ENCODE peak calls at places on chromosomes 5 and 9, in ten cellular contexts. Q, K, A, D, O, Z, R, U, H and T are unnamed samples.

GRCh38 chr5:177362871-177363507 is 5.3 kb downstream of the RGS14 start:
- DNase-seq in Q (peak), K (peak), A (peak), D (no peak), O (no peak), Z (peak), R (no peak), U (no peak), H (peak), T (peak)

GRCh38 chr5:176596689-176597416 is 13.1 kb downstream of the GPRIN1 start:
- DNase-seq in Q (peak), K (peak), A (peak), D (no peak), O (no peak), Z (peak), R (no peak), U (no peak), H (peak), T (peak)

GRCh38 chr5:150918613-150919012 is 13.8 kb upstream of the ZNF300 start:
- DNase-seq in Q (no peak), K (no peak), A (no peak), D (no peak), O (no peak), Z (no peak), R (peak), U (no peak), H (peak), T (peak)

GRCh38 chr9:132144708-132145365 is 17.0 kb upstream of the NTNG2 start:
- DNase-seq in Q (no peak), K (no peak), A (no peak), D (no peak), O (no peak), Z (no peak), R (no peak), U (no peak), H (peak), T (no peak)

GRCh38 chr5:87605663-87606062 is 192.9 kb upstream of the CCNH start:
- DNase-seq in Q (no peak), K (no peak), A (no peak), D (no peak), O (no peak), Z (no peak), R (no peak), U (no peak), H (no peak), T (no peak)

GRCh38 chr5:102229685-102230084 is 66.4 kb downstream of the SLCO4C1 start:
- DNase-seq in Q (no peak), K (no peak), A (peak), D (no peak), O (no peak), Z (no peak), R (no peak), U (no peak), H (no peak), T (no peak)

GRCh38 chr9:125889524-125890473 is 142.6 kb downstream of the PBX3 start:
- DNase-seq in Q (peak), K (peak), A (no peak), D (peak), O (peak), Z (no peak), R (no peak), U (no peak), H (peak), T (peak)

GRCh38 chr9:127924736-127925444 is 5.7 kb downstream of the PIP5KL1 start:
- DNase-seq in Q (no peak), K (no peak), A (no peak), D (no peak), O (no peak), Z (no peak), R (no peak), U (no peak), H (no peak), T (no peak)

GRCh38 chr5:143652104-143652700 is 159.8 kb upstream of the HMHB1 start:
- DNase-seq in Q (no peak), K (no peak), A (no peak), D (no peak), O (no peak), Z (no peak), R (no peak), U (no peak), H (peak), T (no peak)

GRCh38 chr5:131812371-131813160 is 15.7 kb upstream of the FNIP1 start:
- DNase-seq in Q (no peak), K (no peak), A (no peak), D (no peak), O (no peak), Z (no peak), R (no peak), U (no peak), H (peak), T (no peak)

DNA sequence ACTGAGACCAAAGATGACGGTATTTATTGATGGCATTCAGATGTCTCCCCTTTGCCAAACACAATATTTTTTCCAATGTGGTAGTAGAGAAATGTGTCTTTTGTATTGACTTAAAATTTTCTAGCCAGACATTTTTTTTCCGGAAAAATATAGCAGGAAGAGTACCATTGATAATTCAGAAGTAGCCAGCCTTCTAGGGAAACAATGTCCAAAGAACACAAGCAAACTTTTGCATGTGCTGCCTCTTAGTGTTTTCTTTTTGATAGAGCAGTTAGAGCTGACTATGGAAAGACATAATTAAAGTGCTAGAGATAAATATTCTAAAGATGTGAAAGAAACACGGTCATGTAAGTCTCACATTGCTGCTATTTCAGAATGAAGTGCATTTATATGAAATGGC is 231.4 kb downstream of the MARCHF11 start:
- DNase-seq in Q (no peak), K (no peak), A (no peak), D (no peak), O (no peak), Z (no peak), R (no peak), U (no peak), H (peak), T (no peak)
- TF ChIP-seq CTCF in Q (no peak), K (no peak), A (no peak), D (no peak), O (no peak), Z (no peak), R (no peak), U (peak), H (peak), T (no peak)

DNA sequence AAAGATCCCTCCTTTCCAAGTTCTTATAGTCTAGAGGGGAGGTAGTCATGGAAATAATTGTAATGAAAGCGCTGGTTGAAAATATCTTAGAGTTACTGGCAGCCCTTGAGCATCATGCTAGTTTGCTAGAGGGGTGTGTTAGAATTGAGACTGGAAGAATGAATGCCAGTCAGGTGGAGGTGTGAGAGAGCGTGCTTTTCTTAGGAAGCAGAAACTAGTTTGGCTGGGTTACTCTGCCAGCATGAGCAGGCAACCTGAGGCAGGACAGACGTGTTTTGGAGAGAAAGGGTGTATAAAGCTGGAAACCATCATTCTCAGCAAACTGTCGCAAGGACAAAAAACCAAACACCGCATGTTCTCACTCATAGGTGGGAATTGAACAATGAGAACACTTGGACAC is 43.6 kb upstream of the DHFR start:
- DNase-seq in Q (no peak), K (no peak), A (no peak), D (no peak), O (no peak), Z (no peak), R (no peak), U (no peak), H (no peak), T (no peak)
- H3K4me3 ChIP-seq in Q (no peak), K (no peak), A (no peak), D (no peak), O (no peak), Z (no peak), R (no peak), U (no peak), H (no peak), T (no peak)

GRCh38 chr9:105244274-105244995 is at the start of gene SLC44A1:
- DNase-seq in Q (peak), K (peak), A (peak), D (peak), O (peak), Z (peak), R (peak), U (peak), H (peak), T (peak)
- TF ChIP-seq CTCF in Q (no peak), K (no peak), A (no peak), D (no peak), O (peak), Z (peak), R (no peak), U (no peak), H (no peak), T (no peak)

GRCh38 chr5:139644001-139644456 is 4.1 kb upstream of the CXXC5 start:
- DNase-seq in Q (peak), K (peak), A (no peak), D (peak), O (no peak), Z (no peak), R (no peak), U (no peak), H (no peak), T (no peak)
- H3K4me3 ChIP-seq in Q (no peak), K (no peak), A (no peak), D (no peak), O (no peak), Z (no peak), R (no peak), U (no peak), H (no peak), T (no peak)

GRCh38 chr5:1348986-1349245 is 4.0 kb upstream of the CLPTM1L start:
- DNase-seq in Q (no peak), K (no peak), A (peak), D (no peak), O (no peak), Z (no peak), R (no peak), U (no peak), H (no peak), T (no peak)
- TF ChIP-seq CTCF in Q (no peak), K (no peak), A (peak), D (no peak), O (no peak), Z (no peak), R (no peak), U (no peak), H (no peak), T (no peak)

GRCh38 chr9:73009649-73010288 is 56.9 kb upstream of the ALDH1A1 start:
- DNase-seq in Q (no peak), K (no peak), A (no peak), D (no peak), O (no peak), Z (no peak), R (no peak), U (no peak), H (no peak), T (no peak)
- H3K4me3 ChIP-seq in Q (no peak), K (no peak), A (no peak), D (no peak), O (no peak), Z (no peak), R (no peak), U (no peak), H (no peak), T (no peak)

GRCh38 chr5:179802207-179802883 is 4.3 kb downstream of the MGAT4B start:
- DNase-seq in Q (no peak), K (no peak), A (no peak), D (no peak), O (no peak), Z (no peak), R (no peak), U (no peak), H (no peak), T (no peak)
- TF ChIP-seq CTCF in Q (no peak), K (no peak), A (peak), D (no peak), O (no peak), Z (no peak), R (no peak), U (no peak), H (no peak), T (no peak)

GRCh38 chr9:77013186-77013931 is 6.1 kb upstream of the FOXB2 start:
- DNase-seq in Q (no peak), K (no peak), A (no peak), D (no peak), O (no peak), Z (no peak), R (no peak), U (no peak), H (no peak), T (no peak)
- H3K4me3 ChIP-seq in Q (no peak), K (no peak), A (no peak), D (no peak), O (no peak), Z (no peak), R (no peak), U (no peak), H (no peak), T (no peak)

DNA sequence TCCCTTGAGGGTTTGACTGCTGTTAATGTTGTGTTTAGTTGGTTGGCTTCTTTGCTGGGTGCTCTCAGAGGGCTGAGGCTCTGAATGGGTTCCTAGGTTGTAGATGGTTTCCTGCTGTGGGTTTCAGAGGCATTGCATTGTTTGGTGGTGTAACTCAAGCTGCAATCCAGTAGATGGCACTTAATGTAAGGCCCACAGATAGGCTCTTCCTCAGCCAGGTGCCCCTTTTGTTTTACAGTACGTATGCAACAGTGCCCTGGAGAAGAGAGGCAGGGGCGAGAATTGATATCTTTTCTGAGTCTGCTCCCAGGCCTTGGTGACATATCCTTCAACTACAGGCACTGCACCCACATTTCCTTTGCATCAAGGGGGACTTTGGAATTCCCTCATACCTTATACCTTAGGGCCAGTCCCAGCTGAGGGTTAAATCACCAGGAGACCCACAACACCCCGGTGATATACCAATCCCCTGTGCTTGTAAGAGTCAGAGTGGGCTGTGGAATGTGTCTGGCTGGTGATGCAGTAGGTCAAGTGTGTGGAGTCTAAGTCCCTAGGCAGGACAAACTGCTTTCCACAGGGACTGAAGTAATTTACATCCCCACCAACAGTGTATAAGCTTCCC is 7.0 kb upstream of the UGT3A2 start:
- DNase-seq in Q (no peak), K (no peak), A (peak), D (no peak), O (no peak), Z (no peak), R (no peak), U (no peak), H (peak), T (no peak)
- TF ChIP-seq CTCF in Q (no peak), K (no peak), A (peak), D (no peak), O (no peak), Z (no peak), R (peak), U (peak), H (peak), T (peak)

GRCh38 chr9:130785053-130785452 is 50.0 kb upstream of the ABL1 start:
- DNase-seq in Q (no peak), K (no peak), A (no peak), D (no peak), O (no peak), Z (no peak), R (no peak), U (no peak), H (no peak), T (no peak)

GRCh38 chr9:130779153-130779855 is 55.8 kb upstream of the ABL1 start:
- DNase-seq in Q (no peak), K (no peak), A (no peak), D (no peak), O (no peak), Z (no peak), R (no peak), U (peak), H (no peak), T (peak)

GRCh38 chr9:130780415-130780814 is 54.6 kb upstream of the ABL1 start:
- DNase-seq in Q (no peak), K (no peak), A (no peak), D (no peak), O (no peak), Z (no peak), R (no peak), U (no peak), H (no peak), T (no peak)

GRCh38 chr9:130782883-130783537 is 52.0 kb upstream of the ABL1 start:
- DNase-seq in Q (no peak), K (no peak), A (no peak), D (no peak), O (no peak), Z (no peak), R (no peak), U (no peak), H (peak), T (no peak)

GRCh38 chr9:130780865-130781504 is 54.1 kb upstream of the ABL1 start:
- DNase-seq in Q (no peak), K (no peak), A (no peak), D (peak), O (no peak), Z (no peak), R (peak), U (peak), H (peak), T (peak)
- H3K4me3 ChIP-seq in Q (no peak), K (no peak), A (no peak), D (peak), O (no peak), Z (no peak), R (peak), U (peak), H (no peak), T (peak)